ENCODE peak calls at places on chromosomes 3 and 15, in ten cellular contexts. One of them, this sample, is unnamed.

GRCh38 chr15:101179341-101180153 is 72.3 kb downstream of the CHSY1 start:
- DNase-seq in effector CD4-positive, alpha-beta T cell: no peak
- DNase-seq in CMK: no peak
- DNase-seq in coronary artery: no peak
- DNase-seq in Right ventricle myocardium superior: no peak
- DNase-seq in ureter: no peak
- DNase-seq in AG08396: peak; percentile 66
- DNase-seq in mucosa of descending colon: no peak
- DNase-seq in naive thymus-derived CD8-positive, alpha-beta T cell: no peak
- DNase-seq in T-cell: no peak
- DNase-seq in this sample: peak; percentile 83

GRCh38 chr3:108494862-108495531 is 15.4 kb downstream of the MYH15 start:
- DNase-seq in effector CD4-positive, alpha-beta T cell: no peak
- DNase-seq in CMK: no peak
- DNase-seq in coronary artery: no peak
- DNase-seq in Right ventricle myocardium superior: no peak
- DNase-seq in ureter: no peak
- DNase-seq in AG08396: no peak
- DNase-seq in mucosa of descending colon: no peak
- DNase-seq in naive thymus-derived CD8-positive, alpha-beta T cell: no peak
- DNase-seq in T-cell: no peak
- DNase-seq in this sample: no peak

GRCh38 chr15:55289011-55289572 is 521 bp downstream of the RAB27A start:
- DNase-seq in effector CD4-positive, alpha-beta T cell: peak; percentile 21
- DNase-seq in CMK: no peak
- DNase-seq in coronary artery: peak; percentile 77
- DNase-seq in Right ventricle myocardium superior: peak; percentile 44
- DNase-seq in ureter: no peak
- DNase-seq in AG08396: peak; percentile 64
- DNase-seq in mucosa of descending colon: no peak
- DNase-seq in naive thymus-derived CD8-positive, alpha-beta T cell: no peak
- DNase-seq in T-cell: peak; percentile 29
- DNase-seq in this sample: peak; percentile 51

GRCh38 chr15:48718646-48719045 is 73.1 kb upstream of the FBN1 start:
- DNase-seq in effector CD4-positive, alpha-beta T cell: no peak
- DNase-seq in CMK: no peak
- DNase-seq in coronary artery: no peak
- DNase-seq in Right ventricle myocardium superior: no peak
- DNase-seq in ureter: no peak
- DNase-seq in AG08396: peak; percentile 15
- DNase-seq in mucosa of descending colon: no peak
- DNase-seq in naive thymus-derived CD8-positive, alpha-beta T cell: no peak
- DNase-seq in T-cell: no peak
- DNase-seq in this sample: no peak

GRCh38 chr15:44286814-44287555 is 1.5 kb upstream of the GOLM2 start:
- DNase-seq in effector CD4-positive, alpha-beta T cell: no peak
- DNase-seq in CMK: no peak
- DNase-seq in coronary artery: no peak
- DNase-seq in Right ventricle myocardium superior: no peak
- DNase-seq in ureter: no peak
- DNase-seq in AG08396: peak; percentile 12
- DNase-seq in mucosa of descending colon: no peak
- DNase-seq in naive thymus-derived CD8-positive, alpha-beta T cell: no peak
- DNase-seq in T-cell: no peak
- DNase-seq in this sample: no peak

GRCh38 chr3:10463191-10464067 is 42.0 kb downstream of the ATP2B2 start:
- DNase-seq in effector CD4-positive, alpha-beta T cell: no peak
- DNase-seq in CMK: no peak
- DNase-seq in coronary artery: no peak
- DNase-seq in Right ventricle myocardium superior: no peak
- DNase-seq in ureter: no peak
- DNase-seq in AG08396: no peak
- DNase-seq in mucosa of descending colon: no peak
- DNase-seq in naive thymus-derived CD8-positive, alpha-beta T cell: no peak
- DNase-seq in T-cell: no peak
- DNase-seq in this sample: no peak

GRCh38 chr15:73746288-73746687 is 6.9 kb downstream of the INSYN1 start:
- DNase-seq in effector CD4-positive, alpha-beta T cell: no peak
- DNase-seq in CMK: no peak
- DNase-seq in coronary artery: no peak
- DNase-seq in Right ventricle myocardium superior: no peak
- DNase-seq in ureter: no peak
- DNase-seq in AG08396: no peak
- DNase-seq in mucosa of descending colon: no peak
- DNase-seq in naive thymus-derived CD8-positive, alpha-beta T cell: no peak
- DNase-seq in T-cell: no peak
- DNase-seq in this sample: no peak

GRCh38 chr3:159482241-159483031 is 506.2 kb upstream of the IL12A start:
- DNase-seq in effector CD4-positive, alpha-beta T cell: no peak
- DNase-seq in CMK: no peak
- DNase-seq in coronary artery: no peak
- DNase-seq in Right ventricle myocardium superior: no peak
- DNase-seq in ureter: no peak
- DNase-seq in AG08396: no peak
- DNase-seq in mucosa of descending colon: no peak
- DNase-seq in naive thymus-derived CD8-positive, alpha-beta T cell: no peak
- DNase-seq in T-cell: no peak
- DNase-seq in this sample: no peak

GRCh38 chr3:159672728-159673471 is 315.7 kb upstream of the IL12A start:
- DNase-seq in effector CD4-positive, alpha-beta T cell: no peak
- DNase-seq in CMK: no peak
- DNase-seq in coronary artery: no peak
- DNase-seq in Right ventricle myocardium superior: no peak
- DNase-seq in ureter: no peak
- DNase-seq in AG08396: no peak
- DNase-seq in mucosa of descending colon: no peak
- DNase-seq in naive thymus-derived CD8-positive, alpha-beta T cell: no peak
- DNase-seq in T-cell: no peak
- DNase-seq in this sample: peak; percentile 13

GRCh38 chr3:40649346-40649745 is 124.6 kb downstream of the ZNF621 start:
- DNase-seq in effector CD4-positive, alpha-beta T cell: no peak
- DNase-seq in CMK: no peak
- DNase-seq in coronary artery: no peak
- DNase-seq in Right ventricle myocardium superior: no peak
- DNase-seq in ureter: no peak
- DNase-seq in AG08396: no peak
- DNase-seq in mucosa of descending colon: no peak
- DNase-seq in naive thymus-derived CD8-positive, alpha-beta T cell: no peak
- DNase-seq in T-cell: no peak
- DNase-seq in this sample: no peak

GRCh38 chr15:43410572-43411214 is 39.8 kb downstream of the TUBGCP4 start:
- DNase-seq in effector CD4-positive, alpha-beta T cell: no peak
- DNase-seq in CMK: no peak
- DNase-seq in coronary artery: no peak
- DNase-seq in Right ventricle myocardium superior: no peak
- DNase-seq in ureter: no peak
- DNase-seq in AG08396: peak; percentile 16
- DNase-seq in mucosa of descending colon: no peak
- DNase-seq in naive thymus-derived CD8-positive, alpha-beta T cell: no peak
- DNase-seq in T-cell: no peak
- DNase-seq in this sample: peak; percentile 16

GRCh38 chr15:100714034-100714748 is 111.8 kb downstream of the ASB7 start:
- DNase-seq in effector CD4-positive, alpha-beta T cell: no peak
- DNase-seq in CMK: no peak
- DNase-seq in coronary artery: peak; percentile 65
- DNase-seq in Right ventricle myocardium superior: no peak
- DNase-seq in ureter: peak; percentile 39
- DNase-seq in AG08396: no peak
- DNase-seq in mucosa of descending colon: no peak
- DNase-seq in naive thymus-derived CD8-positive, alpha-beta T cell: no peak
- DNase-seq in T-cell: no peak
- DNase-seq in this sample: no peak

GRCh38 chr3:48897401-48898376 is 993 bp downstream of the SLC25A20 start:
- DNase-seq in effector CD4-positive, alpha-beta T cell: no peak
- DNase-seq in CMK: no peak
- DNase-seq in coronary artery: peak; percentile 76
- DNase-seq in Right ventricle myocardium superior: no peak
- DNase-seq in ureter: no peak
- DNase-seq in AG08396: no peak
- DNase-seq in mucosa of descending colon: no peak
- DNase-seq in naive thymus-derived CD8-positive, alpha-beta T cell: no peak
- DNase-seq in T-cell: peak; percentile 10
- DNase-seq in this sample: peak; percentile 11

GRCh38 chr15:26069204-26069603 is 206.1 kb upstream of the ATP10A start:
- DNase-seq in effector CD4-positive, alpha-beta T cell: no peak
- DNase-seq in CMK: no peak
- DNase-seq in coronary artery: no peak
- DNase-seq in Right ventricle myocardium superior: no peak
- DNase-seq in ureter: no peak
- DNase-seq in AG08396: no peak
- DNase-seq in mucosa of descending colon: no peak
- DNase-seq in naive thymus-derived CD8-positive, alpha-beta T cell: no peak
- DNase-seq in T-cell: no peak
- DNase-seq in this sample: no peak

GRCh38 chr3:66729685-66730393 is 229.0 kb upstream of the LRIG1 start:
- DNase-seq in effector CD4-positive, alpha-beta T cell: no peak
- DNase-seq in CMK: no peak
- DNase-seq in coronary artery: no peak
- DNase-seq in Right ventricle myocardium superior: no peak
- DNase-seq in ureter: no peak
- DNase-seq in AG08396: no peak
- DNase-seq in mucosa of descending colon: no peak
- DNase-seq in naive thymus-derived CD8-positive, alpha-beta T cell: no peak
- DNase-seq in T-cell: no peak
- DNase-seq in this sample: no peak

GRCh38 chr3:114506622-114507300 is 212.9 kb downstream of the TIGIT start:
- DNase-seq in effector CD4-positive, alpha-beta T cell: no peak
- DNase-seq in CMK: no peak
- DNase-seq in coronary artery: no peak
- DNase-seq in Right ventricle myocardium superior: no peak
- DNase-seq in ureter: no peak
- DNase-seq in AG08396: no peak
- DNase-seq in mucosa of descending colon: no peak
- DNase-seq in naive thymus-derived CD8-positive, alpha-beta T cell: no peak
- DNase-seq in T-cell: no peak
- DNase-seq in this sample: peak; percentile 66

GRCh38 chr3:158381274-158381868 is 189.6 kb upstream of the MLF1 start:
- DNase-seq in effector CD4-positive, alpha-beta T cell: no peak
- DNase-seq in CMK: no peak
- DNase-seq in coronary artery: no peak
- DNase-seq in Right ventricle myocardium superior: no peak
- DNase-seq in ureter: no peak
- DNase-seq in AG08396: no peak
- DNase-seq in mucosa of descending colon: no peak
- DNase-seq in naive thymus-derived CD8-positive, alpha-beta T cell: no peak
- DNase-seq in T-cell: no peak
- DNase-seq in this sample: no peak

GRCh38 chr3:175150812-175151411 is 291.8 kb downstream of the NAALADL2 start:
- DNase-seq in effector CD4-positive, alpha-beta T cell: no peak
- DNase-seq in CMK: no peak
- DNase-seq in coronary artery: no peak
- DNase-seq in Right ventricle myocardium superior: no peak
- DNase-seq in ureter: no peak
- DNase-seq in AG08396: no peak
- DNase-seq in mucosa of descending colon: no peak
- DNase-seq in naive thymus-derived CD8-positive, alpha-beta T cell: no peak
- DNase-seq in T-cell: no peak
- DNase-seq in this sample: peak; percentile 43

GRCh38 chr15:36365963-36366362 is 213.5 kb upstream of the CDIN1 start:
- DNase-seq in effector CD4-positive, alpha-beta T cell: no peak
- DNase-seq in CMK: no peak
- DNase-seq in coronary artery: no peak
- DNase-seq in Right ventricle myocardium superior: no peak
- DNase-seq in ureter: no peak
- DNase-seq in AG08396: no peak
- DNase-seq in mucosa of descending colon: no peak
- DNase-seq in naive thymus-derived CD8-positive, alpha-beta T cell: no peak
- DNase-seq in T-cell: no peak
- DNase-seq in this sample: no peak

GRCh38 chr3:45441570-45442313 is 53.4 kb downstream of the LARS2 start:
- DNase-seq in effector CD4-positive, alpha-beta T cell: no peak
- DNase-seq in CMK: no peak
- DNase-seq in coronary artery: no peak
- DNase-seq in Right ventricle myocardium superior: no peak
- DNase-seq in ureter: no peak
- DNase-seq in AG08396: no peak
- DNase-seq in mucosa of descending colon: no peak
- DNase-seq in naive thymus-derived CD8-positive, alpha-beta T cell: no peak
- DNase-seq in T-cell: no peak
- DNase-seq in this sample: no peak

This sample was measured in astrocyte of the hippocampus.